ENCODE peak calls at places on chromosomes 2 and 18, in four cellular contexts. One of them, this sample, is unnamed. For H3K4me1 and H3K27me3, the result is how much of the 10 kb centered on the place peaks cover.

GRCh38 chr2:55418072-55418471 is 1.6 kb downstream of the CCDC88A start:
- DNase-seq in thoracic aorta: no peak
- DNase-seq in left lung: no peak
- DNase-seq in small intestine: no peak
- DNase-seq in this sample: no peak

GRCh38 chr18:34219651-34220050 is 5.1 kb downstream of the NOL4 start:
- DNase-seq in thoracic aorta: no peak
- DNase-seq in left lung: no peak
- DNase-seq in small intestine: no peak
- DNase-seq in this sample: no peak

GRCh38 chr18:53886066-53886465 is 338.4 kb downstream of the MBD2 start:
- DNase-seq in small intestine: no peak
- DNase-seq in thoracic aorta: no peak
- DNase-seq in left lung: no peak
- DNase-seq in this sample: no peak

GRCh38 chr2:120148229-120148628 is 75.0 kb downstream of the TMEM185B start:
- DNase-seq in thoracic aorta: no peak
- DNase-seq in small intestine: no peak
- DNase-seq in left lung: no peak
- DNase-seq in this sample: no peak

GRCh38 chr2:183185534-183185933 is 61.3 kb downstream of the NUP35 start:
- DNase-seq in small intestine: no peak
- DNase-seq in thoracic aorta: no peak
- DNase-seq in left lung: no peak
- DNase-seq in this sample: no peak

GRCh38 chr2:37084797-37085196 is 479 bp downstream of the GPATCH11 start:
- DNase-seq in thoracic aorta: no peak
- DNase-seq in small intestine: no peak
- DNase-seq in left lung: no peak
- DNase-seq in this sample: no peak

GRCh38 chr2:170695546-170695925 is 19.6 kb upstream of the SP5 start:
- DNase-seq in thoracic aorta: no peak
- DNase-seq in left lung: no peak
- DNase-seq in small intestine: no peak
- DNase-seq in this sample: no peak

GRCh38 chr18:35517715-35518114 is 20.0 kb upstream of the INO80C start:
- DNase-seq in thoracic aorta: no peak
- DNase-seq in left lung: no peak
- DNase-seq in small intestine: no peak
- DNase-seq in this sample: no peak

GRCh38 chr2:75547345-75548035 is 13.2 kb downstream of the EVA1A start:
- DNase-seq in small intestine: no peak
- DNase-seq in left lung: no peak
- DNase-seq in thoracic aorta: no peak
- DNase-seq in this sample: no peak

GRCh38 chr2:120237491-120237902 is 14.3 kb upstream of the TMEM185B start:
- DNase-seq in small intestine: no peak
- DNase-seq in left lung: peak
- DNase-seq in thoracic aorta: no peak
- DNase-seq in this sample: no peak

GRCh38 chr18:11990541-11990940 is 9.2 kb downstream of the IMPA2 start:
- DNase-seq in thoracic aorta: no peak
- DNase-seq in small intestine: no peak
- DNase-seq in left lung: peak
- DNase-seq in this sample: no peak

GRCh38 chr18:28163201-28163778 is 13.6 kb downstream of the CDH2 start:
- DNase-seq in thoracic aorta: no peak
- DNase-seq in small intestine: no peak
- DNase-seq in left lung: no peak
- DNase-seq in this sample: no peak

GRCh38 chr2:9675369-9676351 is 44.9 kb upstream of the YWHAQ start:
- DNase-seq in left lung: no peak
- DNase-seq in small intestine: no peak
- DNase-seq in thoracic aorta: no peak
- DNase-seq in this sample: no peak

GRCh38 chr18:42274488-42275137 is 319.6 kb downstream of the PIK3C3 start:
- DNase-seq in small intestine: no peak
- DNase-seq in left lung: no peak
- DNase-seq in thoracic aorta: no peak
- DNase-seq in this sample: no peak

GRCh38 chr2:100409461-100409860 is 8.0 kb downstream of the CHST10 start:
- DNase-seq in small intestine: no peak
- DNase-seq in thoracic aorta: no peak
- DNase-seq in left lung: no peak
- DNase-seq in this sample: no peak

GRCh38 chr2:45180784-45181183 is 171.5 kb upstream of the SIX2 start:
- DNase-seq in small intestine: no peak
- DNase-seq in left lung: no peak
- DNase-seq in thoracic aorta: no peak
- DNase-seq in this sample: no peak
- H3K4me1 ChIP-seq in small intestine: under half
- H3K4me1 ChIP-seq in left lung: under half
- H3K4me1 ChIP-seq in thoracic aorta: under half
- H3K4me1 ChIP-seq in this sample: under half

GRCh38 chr2:215161301-215161829 is 22.9 kb upstream of the ABCA12 start:
- DNase-seq in thoracic aorta: no peak
- DNase-seq in small intestine: no peak
- DNase-seq in left lung: no peak
- DNase-seq in this sample: no peak
- H3K27ac ChIP-seq in thoracic aorta: no peak
- H3K27ac ChIP-seq in small intestine: no peak
- H3K27ac ChIP-seq in left lung: no peak
- H3K27ac ChIP-seq in this sample: no peak

GRCh38 chr2:181660181-181660580 is 3.3 kb upstream of the CERKL start:
- DNase-seq in small intestine: peak
- DNase-seq in left lung: no peak
- DNase-seq in thoracic aorta: no peak
- DNase-seq in this sample: no peak
- H3K27me3 ChIP-seq in small intestine: under half
- H3K27me3 ChIP-seq in left lung: half or more
- H3K27me3 ChIP-seq in thoracic aorta: under half
- H3K27me3 ChIP-seq in this sample: under half

GRCh38 chr2:239223029-239223329 is 177.8 kb downstream of the HDAC4 start:
- DNase-seq in small intestine: no peak
- DNase-seq in left lung: no peak
- DNase-seq in thoracic aorta: no peak
- DNase-seq in this sample: no peak

GRCh38 chr2:239223330-239224248 is 177.2 kb downstream of the HDAC4 start:
- DNase-seq in left lung: no peak
- DNase-seq in thoracic aorta: no peak
- DNase-seq in small intestine: peak
- DNase-seq in this sample: no peak

GRCh38 chr2:239224249-239224605 is 176.6 kb downstream of the HDAC4 start:
- DNase-seq in left lung: no peak
- DNase-seq in small intestine: no peak
- DNase-seq in thoracic aorta: no peak
- DNase-seq in this sample: no peak

GRCh38 chr2:239220976-239221375 is 179.8 kb downstream of the HDAC4 start:
- DNase-seq in thoracic aorta: no peak
- DNase-seq in left lung: no peak
- DNase-seq in small intestine: no peak
- DNase-seq in this sample: no peak

GRCh38 chr2:239222346-239223028 is 178.3 kb downstream of the HDAC4 start:
- DNase-seq in left lung: no peak
- DNase-seq in small intestine: no peak
- DNase-seq in thoracic aorta: no peak
- DNase-seq in this sample: no peak
- H3K4me1 ChIP-seq in left lung: half or more
- H3K4me1 ChIP-seq in small intestine: under half
- H3K4me1 ChIP-seq in thoracic aorta: half or more
- H3K4me1 ChIP-seq in this sample: under half

DNA sequence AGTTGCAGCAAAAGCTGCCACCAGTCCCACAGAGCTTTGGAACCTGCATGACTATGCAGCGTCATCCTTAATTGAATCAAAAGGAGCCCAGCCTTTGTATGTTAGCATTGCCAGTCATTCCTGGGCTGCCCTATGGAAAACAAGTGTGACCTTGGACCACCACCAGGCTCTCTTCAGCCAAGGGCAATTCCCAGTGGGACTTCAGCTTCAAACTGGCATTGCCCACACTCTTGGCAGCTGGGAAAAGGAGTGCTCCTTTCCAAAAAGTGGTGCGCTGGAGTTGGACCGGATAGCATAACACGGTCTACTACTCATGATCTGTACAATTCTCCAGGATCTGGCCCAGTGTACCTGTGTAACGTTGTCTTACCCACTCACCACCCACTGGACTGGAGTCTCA is 259.5 kb downstream of the MREG start:
- DNase-seq in left lung: no peak
- DNase-seq in small intestine: no peak
- DNase-seq in thoracic aorta: peak
- DNase-seq in this sample: no peak
- H3K27ac ChIP-seq in left lung: no peak
- H3K27ac ChIP-seq in small intestine: no peak
- H3K27ac ChIP-seq in thoracic aorta: peak
- H3K27ac ChIP-seq in this sample: no peak

This sample was measured in effector memory CD4-positive, alpha-beta T cell.